ENCODE peak calls at places on chromosomes 2 and 18, in seven cellular contexts. Y is tibial nerve; F is psoas muscle; E is CD8-positive, alpha-beta T cell; K is body of pancreas; I is kidney; W is sigmoid colon. X is an unnamed sample.

GRCh38 chr2:44450082-44450481 is 88.3 kb downstream of the CAMKMT start:
- DNase-seq in Y (no peak), F (no peak), E (no peak), K (no peak), I (no peak), W (no peak), X (no peak)

GRCh38 chr2:149020432-149020851 is 18.1 kb upstream of the LYPD6B start:
- DNase-seq in Y (no peak), F (no peak), E (no peak), K (no peak), I (no peak), W (no peak), X (no peak)

GRCh38 chr18:46156838-46157237 is 52.7 kb downstream of the HAUS1 start:
- DNase-seq in Y (no peak), F (no peak), E (no peak), K (no peak), I (no peak), W (no peak), X (no peak)

GRCh38 chr18:13934058-13934457 is 18.7 kb upstream of the MC2R start:
- DNase-seq in Y (no peak), F (no peak), E (no peak), K (no peak), I (no peak), W (no peak), X (no peak)

GRCh38 chr2:29455202-29455885 is 340.1 kb downstream of the CLIP4 start:
- DNase-seq in Y (no peak), F (no peak), E (no peak), K (no peak), I (no peak), W (no peak), X (no peak)

GRCh38 chr2:201413143-201413542 is 38.1 kb downstream of the TRAK2 start:
- DNase-seq in Y (no peak), F (no peak), E (no peak), K (no peak), I (no peak), W (no peak), X (no peak)

GRCh38 chr2:5689790-5690189 is 2.4 kb upstream of the SOX11 start:
- DNase-seq in Y (no peak), F (no peak), E (no peak), K (no peak), I (no peak), W (no peak), X (no peak)

GRCh38 chr2:205754924-205755321 is 72.6 kb downstream of the NRP2 start:
- DNase-seq in Y (peak; percentile 32), F (no peak), E (no peak), K (no peak), I (peak; percentile 86), W (peak; percentile 67), X (no peak)

GRCh38 chr2:114937366-114937930 is 495.0 kb downstream of the DPP10 start:
- DNase-seq in Y (no peak), F (no peak), E (no peak), K (no peak), I (no peak), W (no peak), X (no peak)

GRCh38 chr2:226802573-226802972 is 3.0 kb upstream of the IRS1 start:
- DNase-seq in Y (peak; percentile 51), F (no peak), E (no peak), K (peak; percentile 17), I (no peak), W (no peak), X (peak; percentile 52)

GRCh38 chr2:233433029-233433428 is 78.7 kb downstream of the DGKD start:
- DNase-seq in Y (no peak), F (no peak), E (no peak), K (no peak), I (no peak), W (no peak), X (no peak)

GRCh38 chr2:75627902-75628504 is 18.6 kb upstream of the MRPL19 start:
- DNase-seq in Y (peak; percentile 68), F (peak; percentile 59), E (peak; percentile 48), K (peak; percentile 81), I (peak; percentile 85), W (peak; percentile 73), X (peak; percentile 71)

GRCh38 chr2:119264781-119265692 is 41.4 kb downstream of the STEAP3 start:
- DNase-seq in Y (no peak), F (peak; percentile 41), E (no peak), K (peak; percentile 55), I (no peak), W (no peak), X (peak; percentile 61)

GRCh38 chr2:72788756-72789155 is 37.1 kb downstream of the EXOC6B start:
- DNase-seq in Y (no peak), F (no peak), E (no peak), K (no peak), I (no peak), W (no peak), X (peak; percentile 43)

GRCh38 chr2:214549946-214550345 is 139.1 kb downstream of the VWC2L start:
- DNase-seq in Y (no peak), F (no peak), E (no peak), K (no peak), I (no peak), W (no peak), X (no peak)

GRCh38 chr2:217459675-217460405 is 543.0 kb downstream of the TNS1 start:
- DNase-seq in Y (no peak), F (no peak), E (no peak), K (no peak), I (peak; percentile 53), W (no peak), X (no peak)

GRCh38 chr2:146615778-146616177 is 1229.1 kb upstream of the ACVR2A start:
- DNase-seq in Y (no peak), F (no peak), E (no peak), K (no peak), I (no peak), W (no peak), X (no peak)

GRCh38 chr2:120926463-120927165 is 190.9 kb downstream of the GLI2 start:
- DNase-seq in Y (no peak), F (no peak), E (no peak), K (no peak), I (peak; percentile 39), W (no peak), X (no peak)

GRCh38 chr2:86482034-86482433 is 40.9 kb downstream of the KDM3A start:
- DNase-seq in Y (no peak), F (no peak), E (no peak), K (no peak), I (no peak), W (no peak), X (peak; percentile 42)

GRCh38 chr2:172985139-172985874 is 90.3 kb upstream of the MAP3K20 start:
- DNase-seq in Y (no peak), F (peak; percentile 16), E (no peak), K (peak; percentile 73), I (peak; percentile 73), W (no peak), X (peak; percentile 95)

GRCh38 chr2:105990624-105991023 is 203.5 kb downstream of the UXS1 start:
- DNase-seq in Y (no peak), F (no peak), E (no peak), K (no peak), I (no peak), W (no peak), X (no peak)

GRCh38 chr2:202171246-202171833 is 67.1 kb downstream of the SUMO1 start:
- DNase-seq in Y (no peak), F (no peak), E (no peak), K (no peak), I (no peak), W (no peak), X (no peak)

GRCh38 chr2:11692966-11693521 is 23.0 kb upstream of the NTSR2 start:
- DNase-seq in Y (peak; percentile 91), F (peak; percentile 47), E (peak; percentile 58), K (peak; percentile 95), I (no peak), W (peak; percentile 78), X (peak; percentile 82)

GRCh38 chr18:2411381-2411977 is 159.8 kb downstream of the METTL4 start:
- DNase-seq in Y (no peak), F (no peak), E (no peak), K (no peak), I (no peak), W (no peak), X (peak; percentile 74)

GRCh38 chr2:218872645-218873358 is 7.8 kb upstream of the WNT10A start:
- DNase-seq in Y (no peak), F (no peak), E (no peak), K (no peak), I (no peak), W (no peak), X (no peak)
- TF ChIP-seq CTCF in Y (no peak), F (no peak), E (no peak), K (no peak), I (no peak), W (no peak), X (no peak)

DNA sequence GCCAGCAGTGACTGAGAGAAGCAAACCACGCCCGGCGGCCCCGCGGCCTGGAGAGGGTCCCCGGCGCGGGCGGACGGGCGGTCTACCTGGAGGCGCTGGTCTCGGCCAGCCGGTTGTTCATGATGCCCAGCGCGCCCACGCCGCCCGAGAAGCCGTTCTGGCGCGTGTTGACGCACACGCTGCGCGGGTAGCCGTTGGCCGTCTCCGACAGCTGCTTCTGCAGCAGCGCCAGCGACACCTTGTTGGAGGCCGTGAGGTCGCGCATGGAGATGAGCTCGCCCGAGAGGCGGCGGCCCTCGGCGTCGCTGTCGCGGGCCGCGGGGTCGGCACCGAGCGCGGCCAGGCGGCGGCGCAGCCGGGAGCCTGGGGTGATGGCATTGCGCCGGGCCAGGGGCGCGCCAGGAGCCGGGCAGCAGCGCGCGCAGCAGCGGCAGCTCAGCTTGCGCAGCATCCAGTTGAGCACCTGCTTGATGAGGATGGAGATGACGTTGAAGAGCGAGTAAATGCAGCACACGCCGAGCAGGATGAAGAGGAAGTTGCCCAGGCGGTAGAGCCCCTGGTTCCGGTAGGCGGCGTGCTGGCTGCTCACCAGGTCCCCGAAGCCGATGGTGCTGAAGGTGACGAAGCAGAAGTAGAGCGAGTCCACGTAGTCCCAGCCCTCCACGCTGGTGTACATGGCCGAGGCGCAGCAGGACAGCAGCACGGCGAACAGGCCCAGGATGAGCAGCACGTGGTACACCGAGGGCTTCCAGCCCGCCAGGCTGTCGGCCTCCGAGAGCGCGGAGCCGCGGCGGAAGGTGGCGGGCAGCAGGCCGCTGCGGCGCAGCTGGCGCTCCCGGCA is 118.1 kb downstream of the MSH2 start:
- DNase-seq in Y (no peak), F (peak; percentile 33), E (peak; percentile 72), K (peak; percentile 57), I (peak; percentile 79), W (no peak), X (peak; percentile 16)
- H3K27ac ChIP-seq in Y (no peak overlapping the region), F (no peak overlapping the region), E (peak overlapping the region; percentile 66), K (no peak overlapping the region), I (no peak overlapping the region), W (no peak overlapping the region), X (no peak overlapping the region)

GRCh38 chr18:48037481-48038271 is 107.2 kb upstream of the SMAD2 start:
- DNase-seq in Y (no peak), F (no peak), E (no peak), K (peak; percentile 48), I (peak; percentile 49), W (peak; percentile 43), X (no peak)
- TF ChIP-seq CTCF in Y (no peak), F (no peak), E (no peak), K (peak; percentile 20), I (peak; percentile 5), W (no peak), X (no peak)

DNA sequence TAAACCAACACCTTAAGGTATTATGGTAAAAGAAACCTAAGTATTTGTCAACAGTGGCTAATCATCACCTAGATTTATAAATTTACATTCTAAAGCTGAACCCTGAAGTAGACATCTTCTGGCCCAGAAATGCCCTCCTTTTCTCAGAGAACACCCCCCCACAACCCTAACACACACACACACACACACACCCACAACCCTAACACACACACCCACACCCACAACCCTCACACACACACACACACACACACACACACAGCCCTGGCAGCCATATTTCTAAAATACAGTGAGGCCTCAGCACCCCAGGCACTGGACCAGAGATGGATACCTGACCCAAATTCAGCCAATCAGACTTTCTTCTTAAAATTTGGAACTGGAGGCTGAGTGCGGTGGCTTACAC is 14.3 kb downstream of the SRBD1 start:
- DNase-seq in Y (no peak), F (no peak), E (no peak), K (no peak), I (no peak), W (no peak), X (no peak)
- H3K27ac ChIP-seq in Y (no peak overlapping the region), F (no peak overlapping the region), E (no peak overlapping the region), K (no peak overlapping the region), I (no peak overlapping the region), W (no peak overlapping the region), X (peak overlapping the region; percentile 48)